ENCODE peak calls at places on chromosomes 16 and 17, in seven cellular contexts. One of them, this sample, is unnamed.
A peak's percentile ranks its signal among the peaks of the same experiment; 100 is the strongest.

GRCh38 chr17:31537558-31537957 is 146.1 kb downstream of the RAB11FIP4 start:
- DNase-seq in RWPE1: no peak
- DNase-seq in stimulated activated CD8-positive, alpha-beta memory T cell treated with anti-CD3 and anti-CD28 coated beads, Interleukin-12 subunit alpha, Interleukin-12 subunit beta, amount 100 ng/mL, for 1 hour: no peak
- DNase-seq in GM12891: no peak
- DNase-seq in EL: no peak
- DNase-seq in activated T-helper 2 cell treated with anti-CD3 and anti-CD28 coated beads, Interferon-gamma antibody, Interleukin-2, Interleukin-4, amounts not matched to agents 10 μg/mL and 5 μg/mL and 100 μg/mL, durations not matched to agents 14 hours and 24 hours and 36 hours: no peak
- DNase-seq in left lung: no peak
- DNase-seq in this sample: no peak

GRCh38 chr17:1001640-1002411 is 4.9 kb downstream of the TIMM22 start:
- DNase-seq in RWPE1: no peak
- DNase-seq in stimulated activated CD8-positive, alpha-beta memory T cell treated with anti-CD3 and anti-CD28 coated beads, Interleukin-12 subunit alpha, Interleukin-12 subunit beta, amount 100 ng/mL, for 1 hour: no peak
- DNase-seq in GM12891: no peak
- DNase-seq in EL: peak; percentile 79
- DNase-seq in activated T-helper 2 cell treated with anti-CD3 and anti-CD28 coated beads, Interferon-gamma antibody, Interleukin-2, Interleukin-4, amounts not matched to agents 10 μg/mL and 5 μg/mL and 100 μg/mL, durations not matched to agents 14 hours and 24 hours and 36 hours: no peak
- DNase-seq in left lung: no peak
- DNase-seq in this sample: no peak

GRCh38 chr16:10122546-10122945 is 59.7 kb downstream of the GRIN2A start:
- DNase-seq in RWPE1: peak; percentile 12
- DNase-seq in stimulated activated CD8-positive, alpha-beta memory T cell treated with anti-CD3 and anti-CD28 coated beads, Interleukin-12 subunit alpha, Interleukin-12 subunit beta, amount 100 ng/mL, for 1 hour: no peak
- DNase-seq in GM12891: no peak
- DNase-seq in EL: peak; percentile 51
- DNase-seq in activated T-helper 2 cell treated with anti-CD3 and anti-CD28 coated beads, Interferon-gamma antibody, Interleukin-2, Interleukin-4, amounts not matched to agents 10 μg/mL and 5 μg/mL and 100 μg/mL, durations not matched to agents 14 hours and 24 hours and 36 hours: no peak
- DNase-seq in left lung: no peak
- DNase-seq in this sample: no peak

GRCh38 chr17:76735586-76736348 is 1.4 kb downstream of the SRSF2 start:
- DNase-seq in RWPE1: no peak
- DNase-seq in stimulated activated CD8-positive, alpha-beta memory T cell treated with anti-CD3 and anti-CD28 coated beads, Interleukin-12 subunit alpha, Interleukin-12 subunit beta, amount 100 ng/mL, for 1 hour: no peak
- DNase-seq in GM12891: no peak
- DNase-seq in EL: no peak
- DNase-seq in activated T-helper 2 cell treated with anti-CD3 and anti-CD28 coated beads, Interferon-gamma antibody, Interleukin-2, Interleukin-4, amounts not matched to agents 10 μg/mL and 5 μg/mL and 100 μg/mL, durations not matched to agents 14 hours and 24 hours and 36 hours: no peak
- DNase-seq in left lung: no peak
- DNase-seq in this sample: no peak

GRCh38 chr16:81505011-81505660 is 60.5 kb downstream of the CMIP start:
- DNase-seq in RWPE1: peak; percentile 83
- DNase-seq in stimulated activated CD8-positive, alpha-beta memory T cell treated with anti-CD3 and anti-CD28 coated beads, Interleukin-12 subunit alpha, Interleukin-12 subunit beta, amount 100 ng/mL, for 1 hour: no peak
- DNase-seq in GM12891: peak; percentile 54
- DNase-seq in EL: no peak
- DNase-seq in activated T-helper 2 cell treated with anti-CD3 and anti-CD28 coated beads, Interferon-gamma antibody, Interleukin-2, Interleukin-4, amounts not matched to agents 10 μg/mL and 5 μg/mL and 100 μg/mL, durations not matched to agents 14 hours and 24 hours and 36 hours: no peak
- DNase-seq in left lung: no peak
- DNase-seq in this sample: peak; percentile 44

GRCh38 chr17:28345420-28346198 is 10.0 kb downstream of the TNFAIP1 start:
- DNase-seq in RWPE1: no peak
- DNase-seq in stimulated activated CD8-positive, alpha-beta memory T cell treated with anti-CD3 and anti-CD28 coated beads, Interleukin-12 subunit alpha, Interleukin-12 subunit beta, amount 100 ng/mL, for 1 hour: no peak
- DNase-seq in GM12891: no peak
- DNase-seq in EL: no peak
- DNase-seq in activated T-helper 2 cell treated with anti-CD3 and anti-CD28 coated beads, Interferon-gamma antibody, Interleukin-2, Interleukin-4, amounts not matched to agents 10 μg/mL and 5 μg/mL and 100 μg/mL, durations not matched to agents 14 hours and 24 hours and 36 hours: no peak
- DNase-seq in left lung: no peak
- DNase-seq in this sample: no peak

GRCh38 chr16:77724174-77724573 is 1.9 kb downstream of the NUDT7 start:
- DNase-seq in RWPE1: no peak
- DNase-seq in stimulated activated CD8-positive, alpha-beta memory T cell treated with anti-CD3 and anti-CD28 coated beads, Interleukin-12 subunit alpha, Interleukin-12 subunit beta, amount 100 ng/mL, for 1 hour: no peak
- DNase-seq in GM12891: no peak
- DNase-seq in EL: no peak
- DNase-seq in activated T-helper 2 cell treated with anti-CD3 and anti-CD28 coated beads, Interferon-gamma antibody, Interleukin-2, Interleukin-4, amounts not matched to agents 10 μg/mL and 5 μg/mL and 100 μg/mL, durations not matched to agents 14 hours and 24 hours and 36 hours: no peak
- DNase-seq in left lung: no peak
- DNase-seq in this sample: no peak

GRCh38 chr16:24609740-24610420 is 70.5 kb downstream of the RBBP6 start:
- DNase-seq in RWPE1: no peak
- DNase-seq in stimulated activated CD8-positive, alpha-beta memory T cell treated with anti-CD3 and anti-CD28 coated beads, Interleukin-12 subunit alpha, Interleukin-12 subunit beta, amount 100 ng/mL, for 1 hour: no peak
- DNase-seq in GM12891: peak; percentile 15
- DNase-seq in EL: peak; percentile 22
- DNase-seq in activated T-helper 2 cell treated with anti-CD3 and anti-CD28 coated beads, Interferon-gamma antibody, Interleukin-2, Interleukin-4, amounts not matched to agents 10 μg/mL and 5 μg/mL and 100 μg/mL, durations not matched to agents 14 hours and 24 hours and 36 hours: no peak
- DNase-seq in left lung: peak; percentile 57
- DNase-seq in this sample: no peak

GRCh38 chr16:87692176-87692575 is 73.6 kb downstream of the KLHDC4 start:
- DNase-seq in RWPE1: no peak
- DNase-seq in stimulated activated CD8-positive, alpha-beta memory T cell treated with anti-CD3 and anti-CD28 coated beads, Interleukin-12 subunit alpha, Interleukin-12 subunit beta, amount 100 ng/mL, for 1 hour: no peak
- DNase-seq in GM12891: no peak
- DNase-seq in EL: no peak
- DNase-seq in activated T-helper 2 cell treated with anti-CD3 and anti-CD28 coated beads, Interferon-gamma antibody, Interleukin-2, Interleukin-4, amounts not matched to agents 10 μg/mL and 5 μg/mL and 100 μg/mL, durations not matched to agents 14 hours and 24 hours and 36 hours: no peak
- DNase-seq in left lung: no peak
- DNase-seq in this sample: no peak

GRCh38 chr17:76304226-76305134 is 3.6 kb downstream of the QRICH2 start:
- DNase-seq in RWPE1: no peak
- DNase-seq in stimulated activated CD8-positive, alpha-beta memory T cell treated with anti-CD3 and anti-CD28 coated beads, Interleukin-12 subunit alpha, Interleukin-12 subunit beta, amount 100 ng/mL, for 1 hour: no peak
- DNase-seq in GM12891: no peak
- DNase-seq in EL: no peak
- DNase-seq in activated T-helper 2 cell treated with anti-CD3 and anti-CD28 coated beads, Interferon-gamma antibody, Interleukin-2, Interleukin-4, amounts not matched to agents 10 μg/mL and 5 μg/mL and 100 μg/mL, durations not matched to agents 14 hours and 24 hours and 36 hours: no peak
- DNase-seq in left lung: no peak
- DNase-seq in this sample: no peak

GRCh38 chr17:7557825-7558543 is 566 bp upstream of the TNFSF13 start:
- DNase-seq in RWPE1: peak; percentile 55
- DNase-seq in stimulated activated CD8-positive, alpha-beta memory T cell treated with anti-CD3 and anti-CD28 coated beads, Interleukin-12 subunit alpha, Interleukin-12 subunit beta, amount 100 ng/mL, for 1 hour: no peak
- DNase-seq in GM12891: no peak
- DNase-seq in EL: peak; percentile 48
- DNase-seq in activated T-helper 2 cell treated with anti-CD3 and anti-CD28 coated beads, Interferon-gamma antibody, Interleukin-2, Interleukin-4, amounts not matched to agents 10 μg/mL and 5 μg/mL and 100 μg/mL, durations not matched to agents 14 hours and 24 hours and 36 hours: no peak
- DNase-seq in left lung: peak; percentile 96
- DNase-seq in this sample: no peak

GRCh38 chr17:64572682-64573154 is 65.9 kb downstream of the CEP95 start:
- DNase-seq in RWPE1: no peak
- DNase-seq in stimulated activated CD8-positive, alpha-beta memory T cell treated with anti-CD3 and anti-CD28 coated beads, Interleukin-12 subunit alpha, Interleukin-12 subunit beta, amount 100 ng/mL, for 1 hour: no peak
- DNase-seq in GM12891: no peak
- DNase-seq in EL: peak; percentile 78
- DNase-seq in activated T-helper 2 cell treated with anti-CD3 and anti-CD28 coated beads, Interferon-gamma antibody, Interleukin-2, Interleukin-4, amounts not matched to agents 10 μg/mL and 5 μg/mL and 100 μg/mL, durations not matched to agents 14 hours and 24 hours and 36 hours: no peak
- DNase-seq in left lung: no peak
- DNase-seq in this sample: no peak

GRCh38 chr16:67963325-67964321 is 4.8 kb downstream of the SLC12A4 start:
- DNase-seq in RWPE1: no peak
- DNase-seq in stimulated activated CD8-positive, alpha-beta memory T cell treated with anti-CD3 and anti-CD28 coated beads, Interleukin-12 subunit alpha, Interleukin-12 subunit beta, amount 100 ng/mL, for 1 hour: no peak
- DNase-seq in GM12891: no peak
- DNase-seq in EL: no peak
- DNase-seq in activated T-helper 2 cell treated with anti-CD3 and anti-CD28 coated beads, Interferon-gamma antibody, Interleukin-2, Interleukin-4, amounts not matched to agents 10 μg/mL and 5 μg/mL and 100 μg/mL, durations not matched to agents 14 hours and 24 hours and 36 hours: no peak
- DNase-seq in left lung: no peak
- DNase-seq in this sample: no peak

GRCh38 chr17:2705263-2705662 is 6.3 kb downstream of the CLUH start:
- DNase-seq in RWPE1: no peak
- DNase-seq in stimulated activated CD8-positive, alpha-beta memory T cell treated with anti-CD3 and anti-CD28 coated beads, Interleukin-12 subunit alpha, Interleukin-12 subunit beta, amount 100 ng/mL, for 1 hour: no peak
- DNase-seq in GM12891: no peak
- DNase-seq in EL: peak; percentile 63
- DNase-seq in activated T-helper 2 cell treated with anti-CD3 and anti-CD28 coated beads, Interferon-gamma antibody, Interleukin-2, Interleukin-4, amounts not matched to agents 10 μg/mL and 5 μg/mL and 100 μg/mL, durations not matched to agents 14 hours and 24 hours and 36 hours: no peak
- DNase-seq in left lung: peak; percentile 13
- DNase-seq in this sample: no peak

GRCh38 chr17:2880050-2880449 is 83.8 kb downstream of the RAP1GAP2 start:
- DNase-seq in RWPE1: no peak
- DNase-seq in stimulated activated CD8-positive, alpha-beta memory T cell treated with anti-CD3 and anti-CD28 coated beads, Interleukin-12 subunit alpha, Interleukin-12 subunit beta, amount 100 ng/mL, for 1 hour: no peak
- DNase-seq in GM12891: no peak
- DNase-seq in EL: no peak
- DNase-seq in activated T-helper 2 cell treated with anti-CD3 and anti-CD28 coated beads, Interferon-gamma antibody, Interleukin-2, Interleukin-4, amounts not matched to agents 10 μg/mL and 5 μg/mL and 100 μg/mL, durations not matched to agents 14 hours and 24 hours and 36 hours: no peak
- DNase-seq in left lung: no peak
- DNase-seq in this sample: no peak

GRCh38 chr17:64259922-64260321 is 3.1 kb downstream of the TEX2 start:
- DNase-seq in RWPE1: peak; percentile 59
- DNase-seq in stimulated activated CD8-positive, alpha-beta memory T cell treated with anti-CD3 and anti-CD28 coated beads, Interleukin-12 subunit alpha, Interleukin-12 subunit beta, amount 100 ng/mL, for 1 hour: no peak
- DNase-seq in GM12891: no peak
- DNase-seq in EL: peak; percentile 72
- DNase-seq in activated T-helper 2 cell treated with anti-CD3 and anti-CD28 coated beads, Interferon-gamma antibody, Interleukin-2, Interleukin-4, amounts not matched to agents 10 μg/mL and 5 μg/mL and 100 μg/mL, durations not matched to agents 14 hours and 24 hours and 36 hours: no peak
- DNase-seq in left lung: no peak
- DNase-seq in this sample: no peak

GRCh38 chr17:1484586-1485310 is 7.7 kb downstream of the MYO1C start:
- DNase-seq in RWPE1: peak; percentile 39
- DNase-seq in stimulated activated CD8-positive, alpha-beta memory T cell treated with anti-CD3 and anti-CD28 coated beads, Interleukin-12 subunit alpha, Interleukin-12 subunit beta, amount 100 ng/mL, for 1 hour: no peak
- DNase-seq in GM12891: peak; percentile 75
- DNase-seq in EL: peak; percentile 60
- DNase-seq in activated T-helper 2 cell treated with anti-CD3 and anti-CD28 coated beads, Interferon-gamma antibody, Interleukin-2, Interleukin-4, amounts not matched to agents 10 μg/mL and 5 μg/mL and 100 μg/mL, durations not matched to agents 14 hours and 24 hours and 36 hours: peak; percentile 31
- DNase-seq in left lung: peak; percentile 72
- DNase-seq in this sample: peak; percentile 65

GRCh38 chr16:86063696-86064405 is 164.9 kb downstream of the IRF8 start:
- DNase-seq in RWPE1: no peak
- DNase-seq in stimulated activated CD8-positive, alpha-beta memory T cell treated with anti-CD3 and anti-CD28 coated beads, Interleukin-12 subunit alpha, Interleukin-12 subunit beta, amount 100 ng/mL, for 1 hour: no peak
- DNase-seq in GM12891: no peak
- DNase-seq in EL: no peak
- DNase-seq in activated T-helper 2 cell treated with anti-CD3 and anti-CD28 coated beads, Interferon-gamma antibody, Interleukin-2, Interleukin-4, amounts not matched to agents 10 μg/mL and 5 μg/mL and 100 μg/mL, durations not matched to agents 14 hours and 24 hours and 36 hours: no peak
- DNase-seq in left lung: no peak
- DNase-seq in this sample: no peak

GRCh38 chr16:70691223-70692129 is 5.6 kb upstream of the MTSS2 start:
- DNase-seq in RWPE1: no peak
- DNase-seq in stimulated activated CD8-positive, alpha-beta memory T cell treated with anti-CD3 and anti-CD28 coated beads, Interleukin-12 subunit alpha, Interleukin-12 subunit beta, amount 100 ng/mL, for 1 hour: no peak
- DNase-seq in GM12891: no peak
- DNase-seq in EL: peak; percentile 94
- DNase-seq in activated T-helper 2 cell treated with anti-CD3 and anti-CD28 coated beads, Interferon-gamma antibody, Interleukin-2, Interleukin-4, amounts not matched to agents 10 μg/mL and 5 μg/mL and 100 μg/mL, durations not matched to agents 14 hours and 24 hours and 36 hours: no peak
- DNase-seq in left lung: peak; percentile 76
- DNase-seq in this sample: no peak

GRCh38 chr17:21542070-21542469 is 150.3 kb upstream of the KCNJ18 start:
- DNase-seq in RWPE1: no peak
- DNase-seq in stimulated activated CD8-positive, alpha-beta memory T cell treated with anti-CD3 and anti-CD28 coated beads, Interleukin-12 subunit alpha, Interleukin-12 subunit beta, amount 100 ng/mL, for 1 hour: no peak
- DNase-seq in GM12891: no peak
- DNase-seq in EL: no peak
- DNase-seq in activated T-helper 2 cell treated with anti-CD3 and anti-CD28 coated beads, Interferon-gamma antibody, Interleukin-2, Interleukin-4, amounts not matched to agents 10 μg/mL and 5 μg/mL and 100 μg/mL, durations not matched to agents 14 hours and 24 hours and 36 hours: no peak
- DNase-seq in left lung: no peak
- DNase-seq in this sample: no peak

GRCh38 chr17:35448214-35448898 is at the start of gene SLFN13:
- DNase-seq in RWPE1: peak; percentile 81
- DNase-seq in stimulated activated CD8-positive, alpha-beta memory T cell treated with anti-CD3 and anti-CD28 coated beads, Interleukin-12 subunit alpha, Interleukin-12 subunit beta, amount 100 ng/mL, for 1 hour: peak; percentile 74
- DNase-seq in GM12891: peak; percentile 63
- DNase-seq in EL: peak; percentile 85
- DNase-seq in activated T-helper 2 cell treated with anti-CD3 and anti-CD28 coated beads, Interferon-gamma antibody, Interleukin-2, Interleukin-4, amounts not matched to agents 10 μg/mL and 5 μg/mL and 100 μg/mL, durations not matched to agents 14 hours and 24 hours and 36 hours: peak; percentile 83
- DNase-seq in left lung: peak; percentile 87
- DNase-seq in this sample: no peak

GRCh38 chr16:82137819-82138177 is 32.2 kb downstream of the MPHOSPH6 start:
- DNase-seq in RWPE1: no peak
- DNase-seq in stimulated activated CD8-positive, alpha-beta memory T cell treated with anti-CD3 and anti-CD28 coated beads, Interleukin-12 subunit alpha, Interleukin-12 subunit beta, amount 100 ng/mL, for 1 hour: no peak
- DNase-seq in GM12891: no peak
- DNase-seq in EL: no peak
- DNase-seq in activated T-helper 2 cell treated with anti-CD3 and anti-CD28 coated beads, Interferon-gamma antibody, Interleukin-2, Interleukin-4, amounts not matched to agents 10 μg/mL and 5 μg/mL and 100 μg/mL, durations not matched to agents 14 hours and 24 hours and 36 hours: no peak
- DNase-seq in left lung: no peak
- DNase-seq in this sample: no peak

GRCh38 chr17:45288825-45289224 is 26.9 kb upstream of the SPATA32 start:
- DNase-seq in RWPE1: no peak
- DNase-seq in stimulated activated CD8-positive, alpha-beta memory T cell treated with anti-CD3 and anti-CD28 coated beads, Interleukin-12 subunit alpha, Interleukin-12 subunit beta, amount 100 ng/mL, for 1 hour: no peak
- DNase-seq in GM12891: no peak
- DNase-seq in EL: no peak
- DNase-seq in activated T-helper 2 cell treated with anti-CD3 and anti-CD28 coated beads, Interferon-gamma antibody, Interleukin-2, Interleukin-4, amounts not matched to agents 10 μg/mL and 5 μg/mL and 100 μg/mL, durations not matched to agents 14 hours and 24 hours and 36 hours: no peak
- DNase-seq in left lung: peak; percentile 71
- DNase-seq in this sample: no peak

GRCh38 chr16:65123846-65124513 is 2.1 kb upstream of the CDH11 start:
- DNase-seq in RWPE1: no peak
- DNase-seq in stimulated activated CD8-positive, alpha-beta memory T cell treated with anti-CD3 and anti-CD28 coated beads, Interleukin-12 subunit alpha, Interleukin-12 subunit beta, amount 100 ng/mL, for 1 hour: no peak
- DNase-seq in GM12891: no peak
- DNase-seq in EL: peak; percentile 19
- DNase-seq in activated T-helper 2 cell treated with anti-CD3 and anti-CD28 coated beads, Interferon-gamma antibody, Interleukin-2, Interleukin-4, amounts not matched to agents 10 μg/mL and 5 μg/mL and 100 μg/mL, durations not matched to agents 14 hours and 24 hours and 36 hours: no peak
- DNase-seq in left lung: no peak
- DNase-seq in this sample: no peak

GRCh38 chr16:86604436-86605220 is 26.3 kb downstream of the FOXL1 start:
- DNase-seq in RWPE1: no peak
- DNase-seq in stimulated activated CD8-positive, alpha-beta memory T cell treated with anti-CD3 and anti-CD28 coated beads, Interleukin-12 subunit alpha, Interleukin-12 subunit beta, amount 100 ng/mL, for 1 hour: peak; percentile 4
- DNase-seq in GM12891: peak; percentile 51
- DNase-seq in EL: no peak
- DNase-seq in activated T-helper 2 cell treated with anti-CD3 and anti-CD28 coated beads, Interferon-gamma antibody, Interleukin-2, Interleukin-4, amounts not matched to agents 10 μg/mL and 5 μg/mL and 100 μg/mL, durations not matched to agents 14 hours and 24 hours and 36 hours: peak; percentile 34
- DNase-seq in left lung: no peak
- DNase-seq in this sample: no peak

GRCh38 chr16:49832177-49832576 is 23.7 kb downstream of the ZNF423 start:
- DNase-seq in RWPE1: no peak
- DNase-seq in stimulated activated CD8-positive, alpha-beta memory T cell treated with anti-CD3 and anti-CD28 coated beads, Interleukin-12 subunit alpha, Interleukin-12 subunit beta, amount 100 ng/mL, for 1 hour: no peak
- DNase-seq in GM12891: no peak
- DNase-seq in EL: no peak
- DNase-seq in activated T-helper 2 cell treated with anti-CD3 and anti-CD28 coated beads, Interferon-gamma antibody, Interleukin-2, Interleukin-4, amounts not matched to agents 10 μg/mL and 5 μg/mL and 100 μg/mL, durations not matched to agents 14 hours and 24 hours and 36 hours: no peak
- DNase-seq in left lung: no peak
- DNase-seq in this sample: no peak

GRCh38 chr17:19746517-19746916 is 1.6 kb downstream of the ALDH3A1 start:
- DNase-seq in RWPE1: no peak
- DNase-seq in stimulated activated CD8-positive, alpha-beta memory T cell treated with anti-CD3 and anti-CD28 coated beads, Interleukin-12 subunit alpha, Interleukin-12 subunit beta, amount 100 ng/mL, for 1 hour: no peak
- DNase-seq in GM12891: no peak
- DNase-seq in EL: no peak
- DNase-seq in activated T-helper 2 cell treated with anti-CD3 and anti-CD28 coated beads, Interferon-gamma antibody, Interleukin-2, Interleukin-4, amounts not matched to agents 10 μg/mL and 5 μg/mL and 100 μg/mL, durations not matched to agents 14 hours and 24 hours and 36 hours: no peak
- DNase-seq in left lung: no peak
- DNase-seq in this sample: no peak

GRCh38 chr16:70725024-70725911 is 39.4 kb upstream of the MTSS2 start:
- DNase-seq in RWPE1: no peak
- DNase-seq in stimulated activated CD8-positive, alpha-beta memory T cell treated with anti-CD3 and anti-CD28 coated beads, Interleukin-12 subunit alpha, Interleukin-12 subunit beta, amount 100 ng/mL, for 1 hour: no peak
- DNase-seq in GM12891: no peak
- DNase-seq in EL: no peak
- DNase-seq in activated T-helper 2 cell treated with anti-CD3 and anti-CD28 coated beads, Interferon-gamma antibody, Interleukin-2, Interleukin-4, amounts not matched to agents 10 μg/mL and 5 μg/mL and 100 μg/mL, durations not matched to agents 14 hours and 24 hours and 36 hours: no peak
- DNase-seq in left lung: peak; percentile 85
- DNase-seq in this sample: no peak

GRCh38 chr17:8981443-8981842 is 15.9 kb upstream of the PIK3R5 start:
- DNase-seq in RWPE1: no peak
- DNase-seq in stimulated activated CD8-positive, alpha-beta memory T cell treated with anti-CD3 and anti-CD28 coated beads, Interleukin-12 subunit alpha, Interleukin-12 subunit beta, amount 100 ng/mL, for 1 hour: no peak
- DNase-seq in GM12891: no peak
- DNase-seq in EL: no peak
- DNase-seq in activated T-helper 2 cell treated with anti-CD3 and anti-CD28 coated beads, Interferon-gamma antibody, Interleukin-2, Interleukin-4, amounts not matched to agents 10 μg/mL and 5 μg/mL and 100 μg/mL, durations not matched to agents 14 hours and 24 hours and 36 hours: no peak
- DNase-seq in left lung: no peak
- DNase-seq in this sample: no peak

GRCh38 chr17:61568219-61569072 is 22.6 kb downstream of the NACA2 start:
- DNase-seq in RWPE1: peak; percentile 74
- DNase-seq in stimulated activated CD8-positive, alpha-beta memory T cell treated with anti-CD3 and anti-CD28 coated beads, Interleukin-12 subunit alpha, Interleukin-12 subunit beta, amount 100 ng/mL, for 1 hour: no peak
- DNase-seq in GM12891: no peak
- DNase-seq in EL: no peak
- DNase-seq in activated T-helper 2 cell treated with anti-CD3 and anti-CD28 coated beads, Interferon-gamma antibody, Interleukin-2, Interleukin-4, amounts not matched to agents 10 μg/mL and 5 μg/mL and 100 μg/mL, durations not matched to agents 14 hours and 24 hours and 36 hours: no peak
- DNase-seq in left lung: no peak
- DNase-seq in this sample: peak; percentile 95

GRCh38 chr17:9936075-9936474 is 31.0 kb upstream of the RCVRN start:
- DNase-seq in RWPE1: no peak
- DNase-seq in stimulated activated CD8-positive, alpha-beta memory T cell treated with anti-CD3 and anti-CD28 coated beads, Interleukin-12 subunit alpha, Interleukin-12 subunit beta, amount 100 ng/mL, for 1 hour: no peak
- DNase-seq in GM12891: no peak
- DNase-seq in EL: no peak
- DNase-seq in activated T-helper 2 cell treated with anti-CD3 and anti-CD28 coated beads, Interferon-gamma antibody, Interleukin-2, Interleukin-4, amounts not matched to agents 10 μg/mL and 5 μg/mL and 100 μg/mL, durations not matched to agents 14 hours and 24 hours and 36 hours: no peak
- DNase-seq in left lung: no peak
- DNase-seq in this sample: no peak

GRCh38 chr17:63685021-63685420 is 14.9 kb downstream of the LIMD2 start:
- DNase-seq in RWPE1: no peak
- DNase-seq in stimulated activated CD8-positive, alpha-beta memory T cell treated with anti-CD3 and anti-CD28 coated beads, Interleukin-12 subunit alpha, Interleukin-12 subunit beta, amount 100 ng/mL, for 1 hour: no peak
- DNase-seq in GM12891: no peak
- DNase-seq in EL: no peak
- DNase-seq in activated T-helper 2 cell treated with anti-CD3 and anti-CD28 coated beads, Interferon-gamma antibody, Interleukin-2, Interleukin-4, amounts not matched to agents 10 μg/mL and 5 μg/mL and 100 μg/mL, durations not matched to agents 14 hours and 24 hours and 36 hours: no peak
- DNase-seq in left lung: no peak
- DNase-seq in this sample: no peak

GRCh38 chr17:49715717-49716279 is 8.0 kb upstream of the SLC35B1 start:
- DNase-seq in RWPE1: no peak
- DNase-seq in stimulated activated CD8-positive, alpha-beta memory T cell treated with anti-CD3 and anti-CD28 coated beads, Interleukin-12 subunit alpha, Interleukin-12 subunit beta, amount 100 ng/mL, for 1 hour: no peak
- DNase-seq in GM12891: no peak
- DNase-seq in EL: no peak
- DNase-seq in activated T-helper 2 cell treated with anti-CD3 and anti-CD28 coated beads, Interferon-gamma antibody, Interleukin-2, Interleukin-4, amounts not matched to agents 10 μg/mL and 5 μg/mL and 100 μg/mL, durations not matched to agents 14 hours and 24 hours and 36 hours: no peak
- DNase-seq in left lung: no peak
- DNase-seq in this sample: no peak

GRCh38 chr17:41793749-41794602 is 7.5 kb upstream of the JUP start:
- DNase-seq in RWPE1: no peak
- DNase-seq in stimulated activated CD8-positive, alpha-beta memory T cell treated with anti-CD3 and anti-CD28 coated beads, Interleukin-12 subunit alpha, Interleukin-12 subunit beta, amount 100 ng/mL, for 1 hour: no peak
- DNase-seq in GM12891: no peak
- DNase-seq in EL: no peak
- DNase-seq in activated T-helper 2 cell treated with anti-CD3 and anti-CD28 coated beads, Interferon-gamma antibody, Interleukin-2, Interleukin-4, amounts not matched to agents 10 μg/mL and 5 μg/mL and 100 μg/mL, durations not matched to agents 14 hours and 24 hours and 36 hours: no peak
- DNase-seq in left lung: no peak
- DNase-seq in this sample: no peak

GRCh38 chr17:63707151-63707550 is 7.2 kb upstream of the LIMD2 start:
- DNase-seq in RWPE1: no peak
- DNase-seq in stimulated activated CD8-positive, alpha-beta memory T cell treated with anti-CD3 and anti-CD28 coated beads, Interleukin-12 subunit alpha, Interleukin-12 subunit beta, amount 100 ng/mL, for 1 hour: no peak
- DNase-seq in GM12891: no peak
- DNase-seq in EL: no peak
- DNase-seq in activated T-helper 2 cell treated with anti-CD3 and anti-CD28 coated beads, Interferon-gamma antibody, Interleukin-2, Interleukin-4, amounts not matched to agents 10 μg/mL and 5 μg/mL and 100 μg/mL, durations not matched to agents 14 hours and 24 hours and 36 hours: no peak
- DNase-seq in left lung: no peak
- DNase-seq in this sample: no peak

GRCh38 chr17:838486-838885 is 56.3 kb downstream of the MRM3 start:
- DNase-seq in RWPE1: no peak
- DNase-seq in stimulated activated CD8-positive, alpha-beta memory T cell treated with anti-CD3 and anti-CD28 coated beads, Interleukin-12 subunit alpha, Interleukin-12 subunit beta, amount 100 ng/mL, for 1 hour: no peak
- DNase-seq in GM12891: no peak
- DNase-seq in EL: no peak
- DNase-seq in activated T-helper 2 cell treated with anti-CD3 and anti-CD28 coated beads, Interferon-gamma antibody, Interleukin-2, Interleukin-4, amounts not matched to agents 10 μg/mL and 5 μg/mL and 100 μg/mL, durations not matched to agents 14 hours and 24 hours and 36 hours: no peak
- DNase-seq in left lung: no peak
- DNase-seq in this sample: no peak

GRCh38 chr17:7560172-7561027 is 1.3 kb upstream of the SENP3 start:
- DNase-seq in RWPE1: no peak
- DNase-seq in stimulated activated CD8-positive, alpha-beta memory T cell treated with anti-CD3 and anti-CD28 coated beads, Interleukin-12 subunit alpha, Interleukin-12 subunit beta, amount 100 ng/mL, for 1 hour: no peak
- DNase-seq in GM12891: peak; percentile 61
- DNase-seq in EL: peak; percentile 64
- DNase-seq in activated T-helper 2 cell treated with anti-CD3 and anti-CD28 coated beads, Interferon-gamma antibody, Interleukin-2, Interleukin-4, amounts not matched to agents 10 μg/mL and 5 μg/mL and 100 μg/mL, durations not matched to agents 14 hours and 24 hours and 36 hours: peak; percentile 59
- DNase-seq in left lung: peak; percentile 64
- DNase-seq in this sample: no peak

GRCh38 chr16:85979605-85980004 is 80.6 kb downstream of the IRF8 start:
- DNase-seq in RWPE1: no peak
- DNase-seq in stimulated activated CD8-positive, alpha-beta memory T cell treated with anti-CD3 and anti-CD28 coated beads, Interleukin-12 subunit alpha, Interleukin-12 subunit beta, amount 100 ng/mL, for 1 hour: no peak
- DNase-seq in GM12891: no peak
- DNase-seq in EL: no peak
- DNase-seq in activated T-helper 2 cell treated with anti-CD3 and anti-CD28 coated beads, Interferon-gamma antibody, Interleukin-2, Interleukin-4, amounts not matched to agents 10 μg/mL and 5 μg/mL and 100 μg/mL, durations not matched to agents 14 hours and 24 hours and 36 hours: no peak
- DNase-seq in left lung: no peak
- DNase-seq in this sample: no peak